ENCODE peak calls at places on chromosomes 13 and 19, in four cellular contexts. One of them, this sample, is unnamed.

GRCh38 chr19:8629996-8630683 is at the start of gene NFILZ:
- DNase-seq in AG04450: no peak
- DNase-seq in activated CD4-positive, CD25-positive, alpha-beta regulatory T cell treated with anti-CD3 and anti-CD28 coated beads, Interleukin-2, amount 50 U/mL, for 72 hours: no peak
- DNase-seq in mucosa of descending colon: no peak
- DNase-seq in this sample: no peak

GRCh38 chr19:54017266-54017665 is 25.8 kb downstream of the CACNG6 start:
- DNase-seq in AG04450: no peak
- DNase-seq in activated CD4-positive, CD25-positive, alpha-beta regulatory T cell treated with anti-CD3 and anti-CD28 coated beads, Interleukin-2, amount 50 U/mL, for 72 hours: no peak
- DNase-seq in mucosa of descending colon: no peak
- DNase-seq in this sample: no peak

GRCh38 chr19:15331419-15332310 is 674 bp downstream of the BRD4 start:
- DNase-seq in AG04450: no peak
- DNase-seq in activated CD4-positive, CD25-positive, alpha-beta regulatory T cell treated with anti-CD3 and anti-CD28 coated beads, Interleukin-2, amount 50 U/mL, for 72 hours: peak; percentile 78
- DNase-seq in mucosa of descending colon: peak; percentile 49
- DNase-seq in this sample: peak; percentile 59

GRCh38 chr13:100544866-100545683 is 43.5 kb downstream of the GGACT start:
- DNase-seq in AG04450: no peak
- DNase-seq in activated CD4-positive, CD25-positive, alpha-beta regulatory T cell treated with anti-CD3 and anti-CD28 coated beads, Interleukin-2, amount 50 U/mL, for 72 hours: no peak
- DNase-seq in mucosa of descending colon: no peak
- DNase-seq in this sample: peak; percentile 86

GRCh38 chr13:47332149-47332548 is 435.3 kb upstream of the HTR2A start:
- DNase-seq in AG04450: no peak
- DNase-seq in activated CD4-positive, CD25-positive, alpha-beta regulatory T cell treated with anti-CD3 and anti-CD28 coated beads, Interleukin-2, amount 50 U/mL, for 72 hours: no peak
- DNase-seq in mucosa of descending colon: no peak
- DNase-seq in this sample: no peak

GRCh38 chr19:21466627-21467026 is 38.8 kb upstream of the ZNF429 start:
- DNase-seq in AG04450: no peak
- DNase-seq in activated CD4-positive, CD25-positive, alpha-beta regulatory T cell treated with anti-CD3 and anti-CD28 coated beads, Interleukin-2, amount 50 U/mL, for 72 hours: no peak
- DNase-seq in mucosa of descending colon: no peak
- DNase-seq in this sample: no peak

GRCh38 chr19:43525836-43526771 is 897 bp downstream of the ETHE1 start:
- DNase-seq in AG04450: no peak
- DNase-seq in activated CD4-positive, CD25-positive, alpha-beta regulatory T cell treated with anti-CD3 and anti-CD28 coated beads, Interleukin-2, amount 50 U/mL, for 72 hours: no peak
- DNase-seq in mucosa of descending colon: peak; percentile 87
- DNase-seq in this sample: peak; percentile 69

GRCh38 chr13:21686761-21687391 is 16.0 kb downstream of the FGF9 start:
- DNase-seq in AG04450: no peak
- DNase-seq in activated CD4-positive, CD25-positive, alpha-beta regulatory T cell treated with anti-CD3 and anti-CD28 coated beads, Interleukin-2, amount 50 U/mL, for 72 hours: no peak
- DNase-seq in mucosa of descending colon: no peak
- DNase-seq in this sample: no peak

GRCh38 chr19:15875075-15875474 is 22.8 kb downstream of the CYP4F2 start:
- DNase-seq in AG04450: no peak
- DNase-seq in activated CD4-positive, CD25-positive, alpha-beta regulatory T cell treated with anti-CD3 and anti-CD28 coated beads, Interleukin-2, amount 50 U/mL, for 72 hours: no peak
- DNase-seq in mucosa of descending colon: no peak
- DNase-seq in this sample: no peak

GRCh38 chr13:75368167-75368566 is 113.8 kb downstream of the TBC1D4 start:
- DNase-seq in AG04450: peak; percentile 34
- DNase-seq in activated CD4-positive, CD25-positive, alpha-beta regulatory T cell treated with anti-CD3 and anti-CD28 coated beads, Interleukin-2, amount 50 U/mL, for 72 hours: no peak
- DNase-seq in mucosa of descending colon: peak; percentile 26
- DNase-seq in this sample: peak; percentile 5

This sample was measured in right cardiac atrium.